ENCODE peak calls at places on chromosomes 2 and 18, in ten cellular contexts. T is activated T-cell treated with anti-CD3 and anti-CD28 coated beads, Interleukin-2, amount 50 U/mL, for 72 hours; U is mesothelial cell of epicardium; P is hypothalamus; H is SK-N-DZ; S is HFF-Myc; X is HTR-8/SVneo; Z is EH; W is foreskin keratinocyte; A is AG04450. G is an unnamed sample.

GRCh38 chr2:239593455-239593854 is 192.6 kb upstream of the HDAC4 start:
- DNase-seq in T (no peak), U (no peak), P (no peak), H (no peak), S (no peak), X (no peak), Z (no peak), W (no peak), A (no peak), G (no peak)

GRCh38 chr2:180876506-180876905 is 103.9 kb upstream of the UBE2E3 start:
- DNase-seq in T (no peak), U (no peak), P (no peak), H (no peak), S (no peak), X (no peak), Z (peak), W (no peak), A (no peak), G (no peak)

GRCh38 chr2:102792538-102793208 is 30.8 kb downstream of the TMEM182 start:
- DNase-seq in T (no peak), U (no peak), P (no peak), H (no peak), S (no peak), X (no peak), Z (no peak), W (no peak), A (no peak), G (no peak)

GRCh38 chr2:171044416-171044815 is 115.4 kb downstream of the GORASP2 start:
- DNase-seq in T (no peak), U (no peak), P (no peak), H (no peak), S (no peak), X (no peak), Z (no peak), W (no peak), A (no peak), G (no peak)

GRCh38 chr18:9774150-9774549 is 66.0 kb downstream of the RAB31 start:
- DNase-seq in T (no peak), U (no peak), P (no peak), H (no peak), S (no peak), X (no peak), Z (no peak), W (no peak), A (no peak), G (no peak)

GRCh38 chr2:158973511-158973956 is 5.1 kb downstream of the TANC1 start:
- DNase-seq in T (no peak), U (no peak), P (no peak), H (no peak), S (no peak), X (no peak), Z (no peak), W (peak), A (no peak), G (no peak)

GRCh38 chr2:68698567-68699377 is 35.8 kb upstream of the ARHGAP25 start:
- DNase-seq in T (no peak), U (no peak), P (no peak), H (no peak), S (no peak), X (no peak), Z (no peak), W (no peak), A (no peak), G (no peak)

GRCh38 chr2:55761526-55761925 is 67.9 kb upstream of the PNPT1 start:
- DNase-seq in T (no peak), U (no peak), P (no peak), H (no peak), S (no peak), X (no peak), Z (peak), W (no peak), A (no peak), G (no peak)

GRCh38 chr2:119311371-119311770 is 55.3 kb downstream of the C2orf76 start:
- DNase-seq in T (no peak), U (no peak), P (no peak), H (no peak), S (no peak), X (no peak), Z (no peak), W (no peak), A (no peak), G (no peak)

GRCh38 chr2:204977914-204978313 is 432.6 kb downstream of the PARD3B start:
- DNase-seq in T (no peak), U (no peak), P (no peak), H (no peak), S (no peak), X (no peak), Z (peak), W (no peak), A (no peak), G (no peak)

GRCh38 chr2:200050921-200051620 is 95.7 kb downstream of the MAIP1 start:
- DNase-seq in T (no peak), U (no peak), P (no peak), H (no peak), S (no peak), X (no peak), Z (no peak), W (no peak), A (no peak), G (no peak)

GRCh38 chr2:112021781-112022231 is 33.3 kb upstream of the TMEM87B start:
- DNase-seq in T (no peak), U (no peak), P (no peak), H (no peak), S (no peak), X (peak), Z (peak), W (no peak), A (no peak), G (no peak)

GRCh38 chr18:13804305-13804704 is 19.6 kb upstream of the MC5R start:
- DNase-seq in T (no peak), U (no peak), P (no peak), H (no peak), S (no peak), X (no peak), Z (no peak), W (no peak), A (no peak), G (no peak)

GRCh38 chr2:28583899-28584553 is 88.2 kb downstream of the PLB1 start:
- DNase-seq in T (peak), U (no peak), P (peak), H (no peak), S (peak), X (peak), Z (peak), W (peak), A (peak), G (peak)

GRCh38 chr18:26436176-26437031 is 111.9 kb downstream of the KCTD1 start:
- DNase-seq in T (no peak), U (no peak), P (no peak), H (no peak), S (peak), X (peak), Z (peak), W (no peak), A (peak), G (no peak)

G was measured in stimulated activated CD8-positive, alpha-beta memory T cell treated with anti-CD3 and anti-CD28 coated beads, Interleukin-12 subunit alpha, Interleukin-12 subunit beta, amount 100 ng/mL, for 4 hours.